ENCODE peak calls at places on chromosomes 7 and 10, in six cellular contexts. G is GM12891, D is transverse colon, K is endothelial cell of umbilical vein, P is prostate gland, U is esophagus muscularis mucosa. O is an unnamed sample.

GRCh38 chr10:92291921-92292860 is 1.2 kb downstream of the MARCHF5 start:
- DNase-seq in G (no peak), D (peak; percentile 58), K (peak; percentile 71), P (peak; percentile 65), U (peak; percentile 93), O (peak; percentile 45)

GRCh38 chr7:102914585-102914984 is 1.8 kb downstream of the LRRC17 start:
- DNase-seq in G (no peak), D (no peak), K (no peak), P (no peak), U (no peak), O (no peak)

GRCh38 chr10:119315128-119316001 is 108.0 kb downstream of the GRK5 start:
- DNase-seq in G (peak; percentile 76), D (peak; percentile 45), K (peak; percentile 57), P (no peak), U (no peak), O (no peak)

GRCh38 chr7:130897515-130898419 is 163.8 kb upstream of the KLF14 start:
- DNase-seq in G (no peak), D (no peak), K (no peak), P (no peak), U (no peak), O (no peak)

GRCh38 chr7:63900394-63901203 is 98.0 kb upstream of the ZNF722 start:
- DNase-seq in G (no peak), D (peak; percentile 67), K (no peak), P (peak; percentile 95), U (peak; percentile 97), O (peak; percentile 56)

GRCh38 chr10:119469325-119469707 is 73.2 kb downstream of the RGS10 start:
- DNase-seq in G (no peak), D (no peak), K (no peak), P (no peak), U (no peak), O (no peak)

GRCh38 chr7:107201795-107202450 is 33.1 kb downstream of the HBP1 start:
- DNase-seq in G (peak; percentile 18), D (peak; percentile 19), K (peak; percentile 42), P (peak; percentile 37), U (no peak), O (peak; percentile 58)

GRCh38 chr7:50718876-50719275 is 63.8 kb downstream of the GRB10 start:
- DNase-seq in G (no peak), D (no peak), K (no peak), P (no peak), U (no peak), O (no peak)

GRCh38 chr10:46019541-46020343 is 10.7 kb downstream of the NCOA4 start:
- DNase-seq in G (no peak), D (peak; percentile 16), K (peak; percentile 45), P (no peak), U (no peak), O (no peak)

GRCh38 chr7:5549096-5549896 is 125.7 kb upstream of the TNRC18 start:
- DNase-seq in G (no peak), D (peak; percentile 90), K (peak; percentile 38), P (no peak), U (no peak), O (peak; percentile 69)

GRCh38 chr7:33733865-33734650 is 171.3 kb upstream of the BMPER start:
- DNase-seq in G (no peak), D (peak; percentile 79), K (peak; percentile 82), P (no peak), U (no peak), O (peak; percentile 77)

GRCh38 chr7:139758388-139758787 is 19.4 kb downstream of the HIPK2 start:
- DNase-seq in G (no peak), D (peak; percentile 44), K (no peak), P (no peak), U (no peak), O (no peak)

GRCh38 chr7:102973096-102973802 is 60.4 kb downstream of the LRRC17 start:
- DNase-seq in G (no peak), D (no peak), K (peak; percentile 91), P (no peak), U (peak; percentile 64), O (no peak)

GRCh38 chr7:52992479-52993195 is 42.8 kb upstream of the POM121L12 start:
- DNase-seq in G (no peak), D (no peak), K (no peak), P (no peak), U (no peak), O (no peak)

GRCh38 chr10:13296476-13296875 is 3.4 kb downstream of the PHYH start:
- DNase-seq in G (no peak), D (no peak), K (no peak), P (no peak), U (no peak), O (no peak)

GRCh38 chr7:137953692-137954470 is 48.0 kb downstream of the CREB3L2 start:
- DNase-seq in G (no peak), D (peak; percentile 43), K (peak; percentile 76), P (no peak), U (no peak), O (no peak)

GRCh38 chr7:101087334-101088068 is 2.2 kb downstream of the TRIM56 start:
- DNase-seq in G (no peak), D (no peak), K (no peak), P (peak; percentile 15), U (no peak), O (no peak)

GRCh38 chr7:101081432-101081831 is 3.8 kb upstream of the TRIM56 start:
- DNase-seq in G (no peak), D (no peak), K (peak; percentile 69), P (no peak), U (no peak), O (no peak)

GRCh38 chr7:101088069-101088425 is 2.8 kb downstream of the TRIM56 start:
- DNase-seq in G (no peak), D (no peak), K (no peak), P (no peak), U (no peak), O (no peak)

GRCh38 chr7:101088858-101089529 is 3.7 kb downstream of the TRIM56 start:
- DNase-seq in G (no peak), D (no peak), K (no peak), P (no peak), U (no peak), O (no peak)

DNA sequence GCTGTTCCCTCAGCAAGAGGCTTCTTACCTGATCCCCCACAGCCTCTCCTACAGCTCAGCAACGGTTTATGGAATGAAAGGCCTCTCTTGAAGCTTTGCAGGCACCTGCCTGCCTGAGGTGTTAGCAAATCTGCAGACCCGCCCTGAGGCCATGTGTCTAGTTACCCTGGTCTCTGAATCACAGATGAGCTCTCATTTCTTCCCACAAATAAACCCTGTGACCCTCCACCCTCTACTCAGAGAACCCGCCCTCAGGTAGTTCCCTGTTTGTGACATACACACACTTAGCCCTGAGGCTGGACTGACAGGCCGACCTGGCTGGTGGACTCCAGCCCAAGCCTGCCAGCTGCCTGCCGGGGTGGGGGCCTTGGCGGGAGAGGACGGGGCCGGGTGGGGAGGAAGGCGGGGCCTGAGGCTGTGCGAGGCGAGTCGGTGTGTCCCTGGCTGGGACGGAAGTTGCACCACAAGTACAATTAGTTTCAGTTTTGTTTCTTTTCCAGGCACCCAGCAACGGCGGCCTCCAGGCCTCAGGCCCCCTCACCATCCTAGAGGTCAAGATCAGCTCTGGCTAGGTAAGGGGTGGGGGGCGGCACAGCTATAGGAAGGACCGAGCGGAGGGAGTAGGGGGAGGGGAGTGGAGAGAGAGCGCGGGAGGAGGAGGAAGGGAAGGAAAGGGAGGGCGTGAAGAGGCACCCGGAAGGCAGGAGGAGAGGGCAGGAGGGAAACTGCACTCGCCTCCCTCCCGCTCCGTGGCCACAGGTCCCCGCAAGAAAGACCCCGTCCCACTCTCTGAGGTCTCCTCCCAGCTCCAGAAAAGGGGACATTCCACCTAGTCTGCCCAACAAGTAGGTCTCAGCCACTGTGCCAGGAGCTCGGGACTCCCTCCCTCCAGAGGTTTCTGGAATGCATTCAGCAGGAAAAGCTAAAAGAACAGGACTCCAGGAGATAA is at the start of gene TRIM56:
- DNase-seq in G (peak; percentile 91), D (peak; percentile 93), K (peak; percentile 86), P (peak; percentile 92), U (peak; percentile 97), O (peak; percentile 93)
- TF ChIP-seq POLR2A in G (peak; percentile 42), D (peak; percentile 67), K (no peak), P (peak; percentile 47), U (no peak), O (no peak)

DNA sequence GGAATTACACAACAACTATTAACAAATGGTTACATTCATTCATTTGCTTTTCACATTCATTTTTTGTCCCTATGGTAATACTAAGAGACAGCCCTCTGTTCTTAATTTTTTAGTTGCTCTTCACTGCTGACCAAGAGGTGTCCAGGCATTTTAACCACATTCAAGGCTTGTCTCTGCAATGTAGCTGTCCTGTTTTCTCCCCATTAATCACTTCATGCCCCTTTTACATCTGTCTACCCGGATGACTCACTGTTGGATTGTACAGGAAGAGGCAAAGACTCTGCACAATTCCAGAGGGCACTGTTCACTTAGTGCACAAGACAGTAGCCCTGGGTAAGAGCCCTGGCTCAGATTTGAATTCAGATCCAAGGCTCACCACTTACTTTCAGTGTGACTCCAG is 168.5 kb downstream of the NOC3L start:
- DNase-seq in G (no peak), D (no peak), K (no peak), P (no peak), U (no peak), O (no peak)
- TF ChIP-seq POLR2AphosphoS5 in G (no peak), D (no peak), K (no peak), P (no peak), U (peak; percentile 23), O (no peak)

GRCh38 chr10:133318494-133319127 is 9.9 kb downstream of the ZNF511 start:
- DNase-seq in G (peak; percentile 65), D (peak; percentile 76), K (peak; percentile 59), P (no peak), U (no peak), O (peak; percentile 74)
- TF ChIP-seq POLR2A in G (no peak), D (no peak), K (no peak), P (no peak), U (no peak), O (no peak)

GRCh38 chr7:152522551-152522950 is 86.7 kb upstream of the KMT2C start:
- DNase-seq in G (no peak), D (no peak), K (peak; percentile 15), P (no peak), U (no peak), O (no peak)
- TF ChIP-seq POLR2AphosphoS5 in G (no peak), D (no peak), K (no peak), P (no peak), U (no peak), O (no peak)